ENCODE peak calls at places on chromosome 12, in four cellular contexts. W, L, D and F are unnamed samples.

GRCh38 chr12:38540156-38540555 is 223.6 kb downstream of the ALG10B start:
- DNase-seq in W (no peak), L (no peak), D (no peak), F (no peak)

GRCh38 chr12:11729008-11729407 is 79.5 kb downstream of the ETV6 start:
- DNase-seq in W (no peak), L (no peak), D (no peak), F (no peak)

GRCh38 chr12:75837700-75838099 is 193.9 kb downstream of the PHLDA1 start:
- DNase-seq in W (no peak), L (peak; percentile 63), D (no peak), F (no peak)

GRCh38 chr12:6934110-6934509 is 6.4 kb downstream of the ATN1 start:
- DNase-seq in W (no peak), L (no peak), D (no peak), F (peak; percentile 76)

GRCh38 chr12:125222876-125223275 is 157.6 kb downstream of the AACS start:
- DNase-seq in W (no peak), L (no peak), D (no peak), F (no peak)

GRCh38 chr12:6425588-6426531 is 18.9 kb upstream of the CD27 start:
- DNase-seq in W (no peak), L (no peak), D (no peak), F (no peak)

GRCh38 chr12:54853933-54854538 is at the start of gene MUCL1:
- DNase-seq in W (peak; percentile 29), L (peak; percentile 15), D (peak; percentile 86), F (peak; percentile 22)

GRCh38 chr12:17214910-17215309 is 608.9 kb upstream of the LMO3 start:
- DNase-seq in W (no peak), L (no peak), D (no peak), F (no peak)

GRCh38 chr12:12072064-12072760 is 1.5 kb downstream of the BCL2L14 start:
- DNase-seq in W (no peak), L (no peak), D (no peak), F (no peak)

GRCh38 chr12:124968656-124969055 is 20.3 kb downstream of the DHX37 start:
- DNase-seq in W (no peak), L (no peak), D (no peak), F (no peak)

GRCh38 chr12:49111206-49111605 is 559 bp upstream of the LMBR1L start:
- DNase-seq in W (no peak), L (no peak), D (peak; percentile 42), F (no peak)